ENCODE peak calls at places on chromosome 11, in four cellular contexts. S is left ventricle myocardium inferior, P is stomach, X is Peyer's patch. Q is an unnamed sample.

GRCh38 chr11:122754553-122755322 is 83.6 kb upstream of the CRTAM start:
- DNase-seq in S (no peak), P (no peak), X (no peak), Q (no peak)

GRCh38 chr11:76152741-76153608 is 53.3 kb downstream of the WNT11 start:
- DNase-seq in S (no peak), P (no peak), X (peak), Q (no peak)

GRCh38 chr11:130581631-130582030 is 133.2 kb downstream of the ADAMTS15 start:
- DNase-seq in S (no peak), P (no peak), X (no peak), Q (no peak)

GRCh38 chr11:83257638-83258229 is 28.4 kb downstream of the CCDC90B start:
- DNase-seq in S (no peak), P (no peak), X (no peak), Q (no peak)

GRCh38 chr11:24820541-24820940 is 323.7 kb downstream of the LUZP2 start:
- DNase-seq in S (no peak), P (no peak), X (no peak), Q (no peak)

GRCh38 chr11:41795004-41795403 is 335.6 kb upstream of the LRRC4C start:
- DNase-seq in S (no peak), P (no peak), X (no peak), Q (no peak)

GRCh38 chr11:95790123-95790932 is at the start of gene CEP57:
- DNase-seq in S (peak), P (peak), X (peak), Q (peak)

GRCh38 chr11:28932940-28933339 is 824.8 kb downstream of the METTL15 start:
- DNase-seq in S (no peak), P (no peak), X (no peak), Q (no peak)

GRCh38 chr11:85685131-85685819 is 720 bp downstream of the CCDC89 start:
- DNase-seq in S (no peak), P (no peak), X (no peak), Q (peak)

GRCh38 chr11:46693597-46694012 is 6.8 kb downstream of the ARHGAP1 start:
- DNase-seq in S (no peak), P (no peak), X (no peak), Q (no peak)

GRCh38 chr11:75174348-75174747 is 23.4 kb downstream of the SLCO2B1 start:
- DNase-seq in S (no peak), P (no peak), X (no peak), Q (no peak)

GRCh38 chr11:111571829-111572501 is 30.3 kb upstream of the SIK2 start:
- DNase-seq in S (no peak), P (no peak), X (no peak), Q (no peak)

GRCh38 chr11:57123590-57123989 is 58.2 kb upstream of the LRRC55 start:
- DNase-seq in S (no peak), P (no peak), X (no peak), Q (no peak)

GRCh38 chr11:19713221-19714092 is 820 bp downstream of the NAV2 start:
- DNase-seq in S (no peak), P (no peak), X (no peak), Q (no peak)

GRCh38 chr11:16782226-16782919 is 43.9 kb downstream of the C11orf58 start:
- DNase-seq in S (no peak), P (peak), X (no peak), Q (no peak)

GRCh38 chr11:112826788-112827187 is 134.4 kb upstream of the NCAM1 start:
- DNase-seq in S (no peak), P (no peak), X (no peak), Q (no peak)

GRCh38 chr11:102177974-102178631 is 67.9 kb downstream of the YAP1 start:
- DNase-seq in S (no peak), P (no peak), X (no peak), Q (no peak)

GRCh38 chr11:129278586-129279319 is 86.6 kb upstream of the ARHGAP32 start:
- DNase-seq in S (no peak), P (no peak), X (no peak), Q (no peak)

GRCh38 chr11:115409116-115409663 is 95.0 kb downstream of the CADM1 start:
- DNase-seq in S (no peak), P (no peak), X (no peak), Q (no peak)

GRCh38 chr11:15692739-15693138 is 578.0 kb downstream of the INSC start:
- DNase-seq in S (no peak), P (no peak), X (no peak), Q (no peak)

GRCh38 chr11:48005878-48006277 is 25.5 kb downstream of the PTPRJ start:
- DNase-seq in S (no peak), P (no peak), X (no peak), Q (no peak)

GRCh38 chr11:10305964-10306918 is 1.4 kb downstream of the ADM start:
- DNase-seq in S (peak), P (peak), X (peak), Q (no peak)

GRCh38 chr11:94563176-94563847 is 3.9 kb upstream of the PIWIL4 start:
- DNase-seq in S (no peak), P (no peak), X (no peak), Q (no peak)

GRCh38 chr11:74842967-74843366 is 94.3 kb downstream of the RNF169 start:
- DNase-seq in S (no peak), P (no peak), X (no peak), Q (no peak)

GRCh38 chr11:17014774-17015638 is 792 bp upstream of the PLEKHA7 start:
- DNase-seq in S (no peak), P (peak), X (no peak), Q (peak)

GRCh38 chr11:128582496-128583366 is 4.6 kb downstream of the ETS1 start:
- DNase-seq in S (no peak), P (no peak), X (no peak), Q (no peak)

GRCh38 chr11:86696004-86696403 is 23.6 kb upstream of the ME3 start:
- DNase-seq in S (no peak), P (no peak), X (no peak), Q (no peak)

GRCh38 chr11:48103621-48104561 is 112.7 kb upstream of the OR4B1 start:
- DNase-seq in S (no peak), P (no peak), X (peak), Q (no peak)

GRCh38 chr11:57773026-57773598 is 11.5 kb downstream of the CTNND1 start:
- DNase-seq in S (no peak), P (no peak), X (no peak), Q (no peak)

GRCh38 chr11:32334822-32335221 is 100.5 kb downstream of the WT1 start:
- DNase-seq in S (no peak), P (no peak), X (no peak), Q (peak)

GRCh38 chr11:121394785-121395184 is 57.3 kb upstream of the SORL1 start:
- DNase-seq in S (no peak), P (no peak), X (no peak), Q (no peak)

DNA sequence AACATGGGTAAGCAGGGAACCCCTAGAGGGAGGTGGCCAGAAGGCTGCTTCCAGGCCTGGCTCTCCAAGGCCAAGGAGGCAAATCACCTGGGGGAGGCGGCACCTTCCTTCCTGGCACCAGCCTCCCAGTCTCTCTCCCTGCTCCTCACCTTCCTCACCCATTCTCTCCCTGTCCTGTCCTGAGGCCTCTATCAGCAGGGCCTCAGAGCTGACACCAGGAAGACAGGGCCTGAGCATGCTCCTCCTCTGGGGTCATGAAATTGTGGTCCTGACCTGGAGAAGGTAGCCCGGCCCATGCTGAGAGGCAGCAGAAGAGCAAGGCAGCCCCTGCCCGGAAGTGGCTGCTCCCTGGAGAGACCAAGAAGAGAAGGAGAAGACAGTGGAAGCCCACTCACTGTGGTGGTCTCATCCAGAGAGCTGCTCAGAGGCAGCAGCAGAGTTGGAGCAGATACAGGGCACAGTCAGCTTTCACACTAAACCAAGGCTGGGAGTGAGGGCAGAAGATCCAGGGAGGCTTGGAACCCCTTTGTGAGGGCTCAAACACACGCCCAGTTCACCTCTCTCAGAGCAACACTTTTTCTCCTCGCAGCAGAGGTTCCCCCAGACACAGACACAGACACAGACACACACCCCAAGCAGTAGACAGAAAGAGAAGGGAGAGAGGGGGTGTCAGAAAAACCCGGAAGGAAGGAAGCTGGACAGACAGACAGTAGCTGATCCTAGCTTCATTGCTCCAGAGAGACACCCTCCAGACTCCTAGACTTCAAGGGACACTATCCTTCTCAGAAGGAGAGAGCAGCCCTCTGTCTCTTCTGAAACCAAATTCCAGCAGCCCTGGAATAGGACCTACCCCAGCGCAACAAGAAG is 1.8 kb downstream of the BCL9L start:
- DNase-seq in S (no peak), P (no peak), X (no peak), Q (no peak)
- H3K4me3 ChIP-seq in S (peak), P (peak), X (peak), Q (peak)

GRCh38 chr11:64333556-64333955 is 6.4 kb upstream of the CCDC88B start:
- DNase-seq in S (no peak), P (no peak), X (no peak), Q (no peak)

GRCh38 chr11:64327993-64328392 is 10.1 kb downstream of the PRDX5 start:
- DNase-seq in S (no peak), P (no peak), X (no peak), Q (no peak)

GRCh38 chr11:64334764-64335741 is 5.0 kb upstream of the CCDC88B start:
- DNase-seq in S (no peak), P (peak), X (peak), Q (no peak)

GRCh38 chr11:64330888-64331287 is 9.1 kb upstream of the CCDC88B start:
- DNase-seq in S (no peak), P (no peak), X (no peak), Q (no peak)

GRCh38 chr11:64331569-64332371 is 8.2 kb upstream of the CCDC88B start:
- DNase-seq in S (peak), P (peak), X (peak), Q (peak)
- H3K4me3 ChIP-seq in S (no peak), P (no peak), X (no peak), Q (no peak)

DNA sequence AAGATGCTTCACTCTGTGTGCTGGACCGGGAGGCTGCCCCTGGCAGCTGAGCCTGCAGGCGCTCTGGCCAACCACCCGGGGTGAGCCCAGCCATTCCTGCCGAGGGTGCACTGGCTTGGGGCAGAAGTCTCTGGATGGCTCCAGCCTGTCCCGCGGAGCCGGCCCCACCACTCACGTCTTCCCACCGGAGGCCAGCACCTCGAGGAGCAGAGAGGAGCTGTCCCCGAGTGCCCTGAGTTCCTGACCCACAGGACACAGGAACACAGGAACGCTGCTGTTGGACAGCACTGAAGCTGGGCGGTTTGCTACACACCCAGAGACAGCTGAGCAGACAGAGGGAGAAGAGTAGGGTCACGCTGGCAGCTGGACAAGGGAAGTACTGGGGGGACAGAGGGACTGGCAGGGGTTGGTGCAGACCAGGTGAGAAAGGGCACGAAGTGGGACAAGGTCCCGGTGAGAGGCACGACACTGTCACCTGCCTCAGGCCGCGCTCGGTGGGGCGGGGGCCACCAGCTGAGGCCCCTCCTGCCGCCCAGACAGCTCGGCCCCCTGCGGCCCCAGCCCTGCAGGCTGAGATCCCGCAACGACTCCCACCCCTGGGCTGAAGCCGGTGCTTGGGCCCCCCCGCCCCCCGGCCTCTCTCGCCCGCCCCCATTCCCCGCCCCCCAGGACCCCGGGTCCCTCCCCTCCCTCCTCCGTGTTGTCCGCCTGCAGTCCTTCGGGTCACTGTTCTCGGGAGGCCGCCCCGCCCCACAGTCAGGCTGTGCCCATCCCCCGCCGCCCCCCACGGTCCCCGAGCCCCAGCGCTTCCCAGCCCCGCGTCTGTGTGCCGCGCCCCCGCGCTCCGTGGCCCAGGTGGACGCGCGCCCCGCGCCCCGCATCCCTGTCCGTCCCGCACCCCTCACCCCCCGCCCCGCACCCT is 624 bp upstream of the B4GALNT4 start:
- DNase-seq in S (peak), P (no peak), X (no peak), Q (peak)
- H3K4me3 ChIP-seq in S (peak), P (peak), X (peak), Q (peak)

GRCh38 chr11:868394-868793 is 25.7 kb downstream of the TSPAN4 start:
- DNase-seq in S (no peak), P (no peak), X (no peak), Q (no peak)
- H3K4me3 ChIP-seq in S (no peak), P (no peak), X (no peak), Q (no peak)

GRCh38 chr11:1936781-1937615 is 10.1 kb upstream of the MRPL23 start:
- DNase-seq in S (peak), P (no peak), X (no peak), Q (no peak)

GRCh38 chr11:1934326-1935155 is 12.6 kb upstream of the MRPL23 start:
- DNase-seq in S (no peak), P (no peak), X (no peak), Q (no peak)

GRCh38 chr11:1937616-1938342 is 9.4 kb upstream of the MRPL23 start:
- DNase-seq in S (no peak), P (no peak), X (no peak), Q (no peak)

GRCh38 chr11:1935156-1936071 is 11.7 kb upstream of the MRPL23 start:
- DNase-seq in S (peak), P (no peak), X (no peak), Q (no peak)

DNA sequence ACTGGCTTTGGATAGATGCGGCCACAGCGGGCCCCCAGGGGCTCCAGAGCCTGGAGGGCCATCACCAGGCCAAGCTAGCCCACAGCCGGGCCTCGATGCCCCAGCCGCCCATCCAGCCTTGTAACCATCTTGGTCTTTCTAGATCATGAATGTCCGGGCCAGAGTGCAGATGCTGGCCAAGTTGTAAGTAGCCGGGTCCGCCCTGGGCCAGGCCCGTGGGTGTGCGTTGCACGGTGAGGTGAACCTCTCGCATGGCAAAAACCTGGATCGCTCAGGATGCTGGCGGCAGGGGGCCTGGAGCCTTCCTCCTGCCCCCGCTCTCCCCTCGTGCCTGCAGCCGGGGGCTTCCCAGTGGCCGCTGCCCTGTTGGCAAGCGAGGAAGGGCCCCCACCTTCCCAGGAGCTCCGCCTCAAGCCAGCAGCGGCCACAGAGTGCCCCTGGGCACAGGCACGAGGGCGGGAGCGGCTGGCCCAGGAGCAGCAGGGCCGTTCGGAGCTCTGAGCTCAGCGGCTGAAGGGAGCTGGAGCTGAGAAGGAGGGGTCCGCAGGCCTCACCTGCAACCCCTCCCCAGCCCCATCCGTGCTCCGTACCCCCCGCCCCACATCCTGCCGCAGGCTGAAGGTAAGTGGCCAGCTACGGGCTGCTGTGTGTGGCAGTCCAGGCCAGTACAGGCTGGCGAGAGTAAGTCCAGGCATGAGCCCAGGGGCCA is 10.9 kb upstream of the MRPL23 start:
- DNase-seq in S (peak), P (no peak), X (no peak), Q (no peak)
- H3K4me3 ChIP-seq in S (no peak), P (no peak), X (no peak), Q (no peak)

GRCh38 chr11:12287374-12288211 is 89.8 kb upstream of the PARVA start:
- DNase-seq in S (no peak), P (peak), X (no peak), Q (peak)
- H3K4me3 ChIP-seq in S (no peak), P (no peak), X (no peak), Q (no peak)

GRCh38 chr11:60845338-60845737 is 3.4 kb downstream of the CCDC86 start:
- DNase-seq in S (no peak), P (no peak), X (no peak), Q (no peak)
- H3K4me3 ChIP-seq in S (no peak), P (no peak), X (no peak), Q (no peak)

DNA sequence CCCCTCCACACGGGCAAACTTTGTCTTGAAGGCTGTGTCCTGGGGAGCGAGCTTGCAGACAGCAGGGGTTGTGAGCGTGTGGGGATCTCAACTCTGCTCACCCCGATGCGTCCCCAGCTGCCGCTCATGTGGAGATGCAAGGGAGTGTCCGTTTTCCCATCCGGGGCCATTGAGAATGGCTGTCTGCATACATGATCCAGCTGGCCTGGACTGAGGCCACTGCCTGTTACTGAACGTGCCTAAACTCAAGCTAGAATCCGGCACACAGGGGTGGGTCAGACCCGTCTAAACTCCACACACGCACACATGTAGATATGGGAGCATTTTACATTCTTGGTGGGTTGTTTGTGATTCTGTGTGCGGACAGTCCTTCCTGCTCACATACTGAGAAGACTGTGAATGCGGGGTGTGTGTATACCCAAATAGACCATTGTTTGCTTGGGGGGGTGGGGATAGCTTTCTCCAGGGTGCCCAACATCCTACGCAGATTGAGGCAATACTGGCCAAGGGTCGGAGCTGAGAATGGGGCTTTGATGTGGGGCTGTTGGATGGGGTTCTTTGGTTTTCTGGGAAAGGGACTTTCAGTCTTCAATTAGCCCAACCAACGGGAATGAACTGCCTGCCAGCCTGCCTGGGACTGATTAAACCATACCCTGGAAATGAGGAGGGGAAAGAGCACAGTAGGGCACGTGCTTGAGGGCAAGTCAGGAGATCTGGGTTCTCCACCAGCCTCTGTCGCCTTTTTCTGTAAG is 60.4 kb downstream of the ST3GAL4 start:
- DNase-seq in S (peak), P (peak), X (no peak), Q (peak)
- H3K4me3 ChIP-seq in S (peak), P (peak), X (peak), Q (peak)

GRCh38 chr11:126138636-126139540 is 72.6 kb downstream of the RPUSD4 start:
- DNase-seq in S (no peak), P (no peak), X (no peak), Q (peak)
- H3K4me3 ChIP-seq in S (no peak), P (no peak), X (no peak), Q (no peak)

Q was measured in testis.